ENCODE peak calls at places on chromosome 20, in six cellular contexts. One of them, this sample, is unnamed.

GRCh38 chr20:21151791-21152190 is 25.9 kb downstream of the KIZ start:
- ATAC-seq in HepG2: no peak
- ATAC-seq in A549: no peak
- ATAC-seq in upper lobe of left lung: no peak
- ATAC-seq in K562: no peak
- ATAC-seq in GM12878: no peak
- ATAC-seq in this sample: no peak

GRCh38 chr20:36491901-36492617 is 49.3 kb upstream of the MYL9 start:
- ATAC-seq in HepG2: no peak
- ATAC-seq in A549: no peak
- ATAC-seq in upper lobe of left lung: peak
- ATAC-seq in K562: peak
- ATAC-seq in GM12878: peak
- ATAC-seq in this sample: peak

GRCh38 chr20:36098364-36098763 is 56.2 kb upstream of the EPB41L1 start:
- ATAC-seq in HepG2: no peak
- ATAC-seq in A549: no peak
- ATAC-seq in upper lobe of left lung: no peak
- ATAC-seq in K562: no peak
- ATAC-seq in GM12878: peak
- ATAC-seq in this sample: peak

GRCh38 chr20:37166867-37167266 is 12.3 kb upstream of the RPN2 start:
- ATAC-seq in HepG2: no peak
- ATAC-seq in A549: no peak
- ATAC-seq in upper lobe of left lung: no peak
- ATAC-seq in K562: no peak
- ATAC-seq in GM12878: no peak
- ATAC-seq in this sample: no peak

GRCh38 chr20:53621482-53622246 is 28.0 kb upstream of the ZNF217 start:
- ATAC-seq in HepG2: peak
- ATAC-seq in A549: peak
- ATAC-seq in upper lobe of left lung: peak
- ATAC-seq in K562: peak
- ATAC-seq in GM12878: peak
- ATAC-seq in this sample: peak

GRCh38 chr20:3082955-3083952 is 1.3 kb downstream of the AVP start:
- ATAC-seq in HepG2: peak
- ATAC-seq in A549: no peak
- ATAC-seq in upper lobe of left lung: no peak
- ATAC-seq in K562: no peak
- ATAC-seq in GM12878: no peak
- ATAC-seq in this sample: no peak

GRCh38 chr20:16175322-16175721 is 397.9 kb downstream of the KIF16B start:
- ATAC-seq in HepG2: no peak
- ATAC-seq in A549: no peak
- ATAC-seq in upper lobe of left lung: no peak
- ATAC-seq in K562: no peak
- ATAC-seq in GM12878: no peak
- ATAC-seq in this sample: no peak

GRCh38 chr20:1280421-1281102 is 14.5 kb downstream of the SNPH start:
- ATAC-seq in HepG2: peak
- ATAC-seq in A549: no peak
- ATAC-seq in upper lobe of left lung: no peak
- ATAC-seq in K562: no peak
- ATAC-seq in GM12878: no peak
- ATAC-seq in this sample: no peak

GRCh38 chr20:11064946-11065345 is 391.1 kb upstream of the JAG1 start:
- ATAC-seq in HepG2: no peak
- ATAC-seq in A549: no peak
- ATAC-seq in upper lobe of left lung: no peak
- ATAC-seq in K562: no peak
- ATAC-seq in GM12878: no peak
- ATAC-seq in this sample: no peak

GRCh38 chr20:4006640-4007039 is 8.7 kb downstream of the RNF24 start:
- ATAC-seq in HepG2: no peak
- ATAC-seq in A549: no peak
- ATAC-seq in upper lobe of left lung: no peak
- ATAC-seq in K562: no peak
- ATAC-seq in GM12878: no peak
- ATAC-seq in this sample: peak

GRCh38 chr20:4844766-4845465 is 123.2 kb downstream of the PRND start:
- ATAC-seq in HepG2: no peak
- ATAC-seq in A549: no peak
- ATAC-seq in upper lobe of left lung: no peak
- ATAC-seq in K562: no peak
- ATAC-seq in GM12878: peak
- ATAC-seq in this sample: no peak

GRCh38 chr20:50866036-50866685 is 65.1 kb downstream of the ADNP start:
- ATAC-seq in HepG2: no peak
- ATAC-seq in A549: no peak
- ATAC-seq in upper lobe of left lung: no peak
- ATAC-seq in K562: no peak
- ATAC-seq in GM12878: no peak
- ATAC-seq in this sample: no peak

GRCh38 chr20:8661229-8662023 is 407.5 kb upstream of the PLCB4 start:
- ATAC-seq in HepG2: peak
- ATAC-seq in A549: no peak
- ATAC-seq in upper lobe of left lung: no peak
- ATAC-seq in K562: no peak
- ATAC-seq in GM12878: no peak
- ATAC-seq in this sample: no peak

GRCh38 chr20:57879437-57880115 is 169.8 kb upstream of the PMEPA1 start:
- ATAC-seq in HepG2: no peak
- ATAC-seq in A549: no peak
- ATAC-seq in upper lobe of left lung: no peak
- ATAC-seq in K562: no peak
- ATAC-seq in GM12878: no peak
- ATAC-seq in this sample: no peak

GRCh38 chr20:62063601-62063980 is 2.1 kb downstream of the TAF4 start:
- ATAC-seq in HepG2: no peak
- ATAC-seq in A549: no peak
- ATAC-seq in upper lobe of left lung: peak
- ATAC-seq in K562: no peak
- ATAC-seq in GM12878: no peak
- ATAC-seq in this sample: no peak
- H3K4me3 ChIP-seq in HepG2: peak
- H3K4me3 ChIP-seq in A549: no peak
- H3K4me3 ChIP-seq in upper lobe of left lung: peak
- H3K4me3 ChIP-seq in K562: no peak
- H3K4me3 ChIP-seq in GM12878: peak
- H3K4me3 ChIP-seq in this sample: no peak

GRCh38 chr20:17772005-17772343 is 72.2 kb downstream of the BANF2 start:
- ATAC-seq in HepG2: peak
- ATAC-seq in A549: no peak
- ATAC-seq in upper lobe of left lung: no peak
- ATAC-seq in K562: no peak
- ATAC-seq in GM12878: no peak
- ATAC-seq in this sample: no peak

GRCh38 chr20:17768267-17768666 is 68.5 kb downstream of the BANF2 start:
- ATAC-seq in HepG2: no peak
- ATAC-seq in A549: no peak
- ATAC-seq in upper lobe of left lung: no peak
- ATAC-seq in K562: no peak
- ATAC-seq in GM12878: no peak
- ATAC-seq in this sample: no peak

GRCh38 chr20:17775600-17775999 is 75.8 kb downstream of the BANF2 start:
- ATAC-seq in HepG2: no peak
- ATAC-seq in A549: no peak
- ATAC-seq in upper lobe of left lung: peak
- ATAC-seq in K562: no peak
- ATAC-seq in GM12878: no peak
- ATAC-seq in this sample: no peak

GRCh38 chr20:17767624-17768023 is 67.9 kb downstream of the BANF2 start:
- ATAC-seq in HepG2: no peak
- ATAC-seq in A549: no peak
- ATAC-seq in upper lobe of left lung: no peak
- ATAC-seq in K562: no peak
- ATAC-seq in GM12878: no peak
- ATAC-seq in this sample: no peak

DNA sequence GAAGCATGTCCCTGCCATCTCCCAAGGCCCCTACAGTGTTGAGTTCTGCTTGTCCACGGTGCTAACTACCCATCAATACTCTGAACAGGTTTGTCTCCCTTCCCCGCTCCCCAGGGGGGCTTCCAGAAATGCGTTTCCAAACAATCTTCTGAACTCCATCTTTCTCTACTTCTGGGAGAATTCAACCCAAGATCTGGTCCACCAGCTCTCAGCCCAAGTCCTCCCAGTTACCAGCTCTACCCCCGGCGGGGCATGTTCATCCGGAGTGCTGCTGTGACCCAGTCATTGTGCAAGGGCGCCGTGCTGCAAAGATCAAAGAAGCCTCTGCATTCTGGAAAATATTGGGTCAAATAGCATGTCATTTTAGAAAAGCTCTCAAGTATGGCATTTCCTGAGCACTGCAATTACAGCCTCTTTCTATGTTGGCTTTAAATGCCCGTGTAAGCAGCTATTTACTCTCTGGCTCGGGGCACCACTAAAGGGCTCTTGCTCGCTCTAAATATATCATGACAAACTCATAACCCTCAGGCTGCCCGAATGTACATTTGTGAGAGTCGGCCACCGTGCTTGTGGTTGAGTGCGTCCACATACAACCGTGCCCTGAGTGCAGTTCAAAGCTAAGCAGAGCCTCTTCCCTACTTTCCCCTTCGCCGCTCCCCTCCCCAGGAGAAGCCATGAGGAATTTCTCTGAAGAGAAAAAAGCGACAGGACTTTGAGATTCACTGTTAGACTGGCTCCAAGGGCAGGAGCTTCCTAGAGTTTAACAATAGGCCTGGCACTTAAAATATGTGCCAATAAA is 71.6 kb downstream of the BANF2 start:
- ATAC-seq in HepG2: peak
- ATAC-seq in A549: no peak
- ATAC-seq in upper lobe of left lung: peak
- ATAC-seq in K562: no peak
- ATAC-seq in GM12878: no peak
- ATAC-seq in this sample: no peak
- TF ChIP-seq EP300 in HepG2: peak
- TF ChIP-seq EP300 in A549: no peak
- TF ChIP-seq EP300 in upper lobe of left lung: no peak
- TF ChIP-seq EP300 in K562: no peak
- TF ChIP-seq EP300 in GM12878: no peak
- TF ChIP-seq EP300 in this sample: no peak

DNA sequence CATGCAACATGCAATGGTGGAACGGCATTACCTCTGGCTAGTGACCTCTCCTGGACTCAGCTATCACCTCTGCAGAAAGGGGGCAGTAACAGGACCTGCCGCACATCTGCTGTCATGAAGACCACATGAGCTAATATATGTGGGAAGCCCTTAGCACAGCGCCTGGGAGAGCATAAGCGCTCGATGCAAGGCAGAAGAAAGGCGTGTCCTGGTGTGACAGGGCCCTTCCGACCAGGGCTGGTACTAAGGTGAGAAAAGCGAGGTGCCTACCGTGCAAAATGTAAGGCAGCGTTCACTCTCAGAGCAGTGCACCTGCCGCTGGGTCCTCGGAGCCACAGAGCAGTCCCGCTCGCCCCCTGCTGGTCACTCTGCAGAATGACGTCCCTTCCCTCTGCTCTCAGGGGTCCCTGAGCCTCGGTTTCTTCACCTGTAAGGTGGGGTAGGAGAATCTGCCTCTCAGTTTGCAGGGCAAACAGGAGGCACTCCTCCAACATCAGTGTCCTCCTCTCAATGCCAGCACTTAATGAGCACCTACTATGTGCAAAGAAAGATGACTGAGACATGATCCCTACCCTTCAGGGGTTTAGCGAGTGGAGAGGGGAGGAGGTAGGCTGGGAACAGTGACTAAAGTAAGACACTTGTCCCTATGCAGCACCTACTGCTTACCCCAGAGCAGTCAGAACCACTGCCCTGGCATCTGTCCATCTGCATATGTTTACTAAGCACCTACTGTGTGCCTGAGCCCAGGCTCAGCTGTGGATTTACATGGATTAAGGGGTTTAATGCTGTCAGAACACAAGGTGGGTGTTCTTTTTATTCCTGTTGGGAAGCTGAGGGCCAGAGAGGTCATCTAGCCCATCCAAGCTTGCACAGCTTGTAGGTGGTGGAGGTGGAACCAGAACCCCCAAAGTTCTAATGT is 41.1 kb upstream of the PTGIS start:
- ATAC-seq in HepG2: peak
- ATAC-seq in A549: peak
- ATAC-seq in upper lobe of left lung: peak
- ATAC-seq in K562: peak
- ATAC-seq in GM12878: peak
- ATAC-seq in this sample: peak
- H3K4me3 ChIP-seq in HepG2: no peak
- H3K4me3 ChIP-seq in A549: peak
- H3K4me3 ChIP-seq in upper lobe of left lung: no peak
- H3K4me3 ChIP-seq in K562: no peak
- H3K4me3 ChIP-seq in GM12878: peak
- H3K4me3 ChIP-seq in this sample: no peak

DNA sequence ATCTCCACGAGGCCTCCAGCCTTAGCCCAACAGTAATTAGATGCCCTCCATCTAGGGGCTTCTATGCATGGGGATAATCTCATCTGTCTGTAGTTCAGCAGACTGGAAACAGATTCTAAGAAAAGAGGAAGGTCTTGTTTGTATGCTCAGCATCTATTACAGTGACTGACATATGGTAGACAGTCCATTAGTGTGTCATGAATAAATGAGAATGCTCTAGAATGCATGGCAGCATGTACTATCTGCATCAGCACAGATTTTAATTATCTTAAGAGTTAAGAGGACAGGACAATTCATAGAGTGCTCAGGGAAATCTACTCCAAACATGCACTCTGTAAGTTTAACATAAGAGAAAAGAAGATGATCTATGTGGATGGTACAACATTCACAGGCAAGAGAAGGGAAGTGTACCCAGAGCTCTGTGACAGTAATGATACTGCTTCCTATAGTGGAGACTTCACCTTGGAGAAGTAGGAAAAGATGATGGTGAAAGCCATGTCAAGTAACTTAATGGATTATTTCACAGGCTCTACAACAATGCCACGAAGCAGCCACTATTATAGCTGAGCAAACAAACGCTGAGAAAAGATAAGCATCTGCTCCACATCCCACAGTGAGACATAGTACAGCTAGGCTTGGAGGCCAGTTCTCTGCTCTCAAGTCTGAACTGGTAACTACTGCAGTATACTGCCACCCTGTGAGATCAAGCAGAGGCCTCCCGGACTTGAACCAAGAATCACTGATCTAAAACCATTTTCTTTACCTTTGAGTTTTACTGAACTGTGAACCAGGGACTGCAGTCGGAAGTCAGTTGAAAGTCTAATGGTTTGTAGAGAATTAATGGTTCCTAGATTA is 309.2 kb upstream of the SPTLC3 start:
- ATAC-seq in HepG2: peak
- ATAC-seq in A549: no peak
- ATAC-seq in upper lobe of left lung: no peak
- ATAC-seq in K562: no peak
- ATAC-seq in GM12878: no peak
- ATAC-seq in this sample: no peak
- TF ChIP-seq EP300 in HepG2: no peak
- TF ChIP-seq EP300 in A549: no peak
- TF ChIP-seq EP300 in upper lobe of left lung: no peak
- TF ChIP-seq EP300 in K562: no peak
- TF ChIP-seq EP300 in GM12878: no peak
- TF ChIP-seq EP300 in this sample: no peak

GRCh38 chr20:25296094-25297093 is 48.5 kb downstream of the PYGB start:
- ATAC-seq in HepG2: peak
- ATAC-seq in A549: peak
- ATAC-seq in upper lobe of left lung: no peak
- ATAC-seq in K562: peak
- ATAC-seq in GM12878: peak
- ATAC-seq in this sample: peak
- H3K4me3 ChIP-seq in HepG2: no peak
- H3K4me3 ChIP-seq in A549: no peak
- H3K4me3 ChIP-seq in upper lobe of left lung: no peak
- H3K4me3 ChIP-seq in K562: no peak
- H3K4me3 ChIP-seq in GM12878: peak
- H3K4me3 ChIP-seq in this sample: no peak

This sample was measured in gastroesophageal sphincter.